ENCODE peak calls at places on chromosomes 16 and 17, in nine cellular contexts. Q is choroid plexus epithelial cell, H is PC-9, S is fibroblast of the aortic adventitia, P is AG04449, O is NB4, X is foreskin fibroblast, E is gastrocnemius medialis, M is colonic mucosa. K is an unnamed sample.

GRCh38 chr17:80722656-80723055 is 178.0 kb downstream of the RPTOR start:
- DNase-seq in Q (no peak), H (no peak), S (no peak), P (no peak), O (no peak), X (no peak), E (no peak), M (no peak), K (no peak)

GRCh38 chr16:23729503-23730424 is 16.7 kb upstream of the ERN2 start:
- DNase-seq in Q (peak), H (peak), S (peak), P (no peak), O (peak), X (peak), E (no peak), M (peak), K (peak)

GRCh38 chr16:20441221-20441620 is 10.1 kb upstream of the ACSM2A start:
- DNase-seq in Q (no peak), H (no peak), S (no peak), P (no peak), O (no peak), X (no peak), E (no peak), M (no peak), K (no peak)

GRCh38 chr16:22132801-22133200 is 29.5 kb upstream of the SDR42E2 start:
- DNase-seq in Q (no peak), H (no peak), S (no peak), P (no peak), O (no peak), X (peak), E (no peak), M (no peak), K (no peak)

GRCh38 chr16:3673676-3674377 is 19.3 kb downstream of the DNASE1 start:
- DNase-seq in Q (no peak), H (no peak), S (no peak), P (no peak), O (no peak), X (no peak), E (no peak), M (no peak), K (no peak)

GRCh38 chr16:67864594-67864993 is 8.3 kb upstream of the EDC4 start:
- DNase-seq in Q (no peak), H (no peak), S (no peak), P (no peak), O (no peak), X (no peak), E (no peak), M (no peak), K (no peak)

GRCh38 chr17:28720247-28720996 is 637 bp downstream of the RPL23A start:
- DNase-seq in Q (no peak), H (no peak), S (no peak), P (no peak), O (peak), X (no peak), E (no peak), M (no peak), K (no peak)

GRCh38 chr17:13031718-13032350 is 14.0 kb upstream of the ELAC2 start:
- DNase-seq in Q (peak), H (no peak), S (peak), P (no peak), O (peak), X (peak), E (peak), M (peak), K (no peak)

GRCh38 chr17:17741346-17742023 is 60.2 kb downstream of the RAI1 start:
- DNase-seq in Q (no peak), H (no peak), S (peak), P (no peak), O (no peak), X (peak), E (no peak), M (no peak), K (no peak)
- TF ChIP-seq CTCF in Q (peak), H (no peak), S (peak), P (peak), O (no peak), X (no peak), E (no peak), M (no peak), K (no peak)

DNA sequence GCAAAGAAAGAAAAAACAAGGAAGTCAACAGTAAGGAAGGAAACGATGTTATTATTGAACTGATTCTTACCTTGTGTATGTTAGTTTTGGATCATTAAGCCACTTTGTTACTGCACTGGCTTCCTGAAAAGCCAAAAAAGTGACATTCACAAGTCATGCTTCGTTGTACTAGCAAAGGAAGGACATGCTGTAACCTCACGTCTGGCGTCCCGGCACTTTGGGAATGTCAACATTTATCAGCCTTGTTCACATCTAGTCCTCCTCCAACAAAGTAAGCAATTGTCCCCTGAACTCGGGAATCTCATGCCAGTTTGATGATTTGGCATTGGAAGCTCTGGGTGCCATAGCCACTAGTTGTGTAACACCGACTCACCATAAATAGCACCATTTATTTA is 731 bp upstream of the MKS1 start:
- DNase-seq in Q (no peak), H (no peak), S (no peak), P (no peak), O (peak), X (peak), E (no peak), M (no peak), K (no peak)
- H3K4me3 ChIP-seq in Q (no peak), H (peak), S (no peak), P (no peak), O (peak), X (peak), E (peak), M (peak), K (peak)

GRCh38 chr16:57244767-57245471 is at the start of gene ARL2BP:
- DNase-seq in Q (peak), H (peak), S (peak), P (peak), O (peak), X (peak), E (peak), M (peak), K (peak)
- TF ChIP-seq CTCF in Q (no peak), H (no peak), S (no peak), P (no peak), O (no peak), X (no peak), E (no peak), M (no peak), K (no peak)

GRCh38 chr17:49469831-49470568 is 25.1 kb upstream of the NGFR start:
- DNase-seq in Q (no peak), H (no peak), S (no peak), P (no peak), O (no peak), X (no peak), E (no peak), M (peak), K (no peak)
- H3K4me3 ChIP-seq in Q (no peak), H (no peak), S (no peak), P (no peak), O (no peak), X (no peak), E (peak), M (no peak), K (no peak)

DNA sequence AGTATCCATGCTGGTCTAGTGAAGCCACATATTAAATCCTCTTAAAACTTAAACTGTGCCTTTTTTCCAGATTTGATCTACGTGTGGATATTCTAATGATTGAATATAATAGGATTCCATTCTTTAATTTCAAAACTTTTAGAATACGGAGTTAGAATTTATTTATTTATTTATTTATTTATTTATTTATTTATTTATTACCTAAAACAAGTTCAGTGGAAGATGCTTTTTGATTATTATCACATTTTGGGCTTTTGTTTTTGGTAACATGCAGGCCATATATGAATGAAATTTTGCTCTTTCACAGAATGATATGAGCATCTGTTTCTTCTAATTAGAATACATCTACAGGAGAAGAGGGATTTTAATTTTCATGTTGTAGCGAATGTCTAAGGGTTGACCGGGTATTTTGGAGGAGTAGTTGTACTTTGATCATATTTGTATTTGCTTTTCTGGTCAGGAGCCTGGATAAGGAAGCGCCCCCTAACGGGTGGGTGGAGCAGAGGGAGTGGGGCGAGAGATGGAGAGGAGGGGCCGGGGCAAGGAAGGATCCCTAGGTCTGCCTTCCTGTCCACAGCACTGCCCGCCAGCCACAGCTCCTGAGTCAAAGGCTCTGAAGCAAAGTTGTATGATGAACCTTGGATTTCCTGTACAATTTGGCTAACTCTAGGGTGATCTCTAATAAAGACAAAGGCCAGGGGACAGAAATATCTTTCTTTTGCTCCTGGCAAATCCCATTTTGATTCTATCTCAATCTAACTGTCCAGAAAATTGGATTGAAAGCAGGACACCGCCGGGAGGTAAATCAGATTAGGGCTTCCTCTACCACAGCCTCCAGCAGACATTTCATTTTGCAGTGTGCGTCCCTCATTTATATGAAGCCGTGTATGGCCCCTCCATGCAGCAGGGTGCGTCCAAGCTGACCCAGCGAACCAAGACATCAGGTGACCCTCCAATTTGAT is 149.1 kb downstream of the PRKCA start:
- DNase-seq in Q (no peak), H (no peak), S (no peak), P (no peak), O (peak), X (no peak), E (no peak), M (peak), K (no peak)
- TF ChIP-seq CTCF in Q (peak), H (no peak), S (peak), P (no peak), O (no peak), X (no peak), E (no peak), M (peak), K (peak)

GRCh38 chr17:41919840-41920579 is 1.3 kb upstream of the ACLY start:
- DNase-seq in Q (peak), H (peak), S (peak), P (no peak), O (peak), X (peak), E (no peak), M (peak), K (no peak)
- H3K4me3 ChIP-seq in Q (no peak), H (peak), S (no peak), P (no peak), O (peak), X (no peak), E (peak), M (peak), K (peak)

K was measured in epithelial cell of proximal tubule.